ENCODE peak calls at places on chromosomes 11 and 22, in four cellular contexts. One of them, this sample, is unnamed.
A peak's percentile ranks its signal among the peaks of the same experiment; 100 is the strongest.

GRCh38 chr11:123313261-123313660 is 116.8 kb upstream of the GRAMD1B start:
- DNase-seq in pancreas: no peak
- DNase-seq in WTC11: no peak
- DNase-seq in endothelial cell of umbilical vein: no peak
- DNase-seq in this sample: no peak

GRCh38 chr11:12235945-12236743 is 125.8 kb downstream of the MICAL2 start:
- DNase-seq in pancreas: no peak
- DNase-seq in WTC11: no peak
- DNase-seq in endothelial cell of umbilical vein: peak; percentile 71
- DNase-seq in this sample: no peak

GRCh38 chr22:43926349-43926710 is 2.7 kb downstream of the PNPLA3 start:
- DNase-seq in pancreas: no peak
- DNase-seq in WTC11: no peak
- DNase-seq in endothelial cell of umbilical vein: no peak
- DNase-seq in this sample: no peak

GRCh38 chr11:67504950-67505561 is at the start of gene PITPNM1:
- DNase-seq in pancreas: peak; percentile 89
- DNase-seq in WTC11: peak; percentile 78
- DNase-seq in endothelial cell of umbilical vein: no peak
- DNase-seq in this sample: no peak

GRCh38 chr11:131893988-131894387 is 523.6 kb downstream of the NTM start:
- DNase-seq in pancreas: no peak
- DNase-seq in WTC11: no peak
- DNase-seq in endothelial cell of umbilical vein: no peak
- DNase-seq in this sample: no peak

GRCh38 chr11:117423046-117423575 is 95.5 kb downstream of the CEP164 start:
- DNase-seq in pancreas: no peak
- DNase-seq in WTC11: no peak
- DNase-seq in endothelial cell of umbilical vein: no peak
- DNase-seq in this sample: no peak

GRCh38 chr11:70650075-70650909 is 252.0 kb downstream of the CTTN start:
- DNase-seq in pancreas: peak; percentile 70
- DNase-seq in WTC11: peak; percentile 85
- DNase-seq in endothelial cell of umbilical vein: peak; percentile 30
- DNase-seq in this sample: peak; percentile 31

GRCh38 chr22:20728523-20729190 is 45.3 kb upstream of the SERPIND1 start:
- DNase-seq in pancreas: peak; percentile 25
- DNase-seq in WTC11: no peak
- DNase-seq in endothelial cell of umbilical vein: no peak
- DNase-seq in this sample: no peak

GRCh38 chr11:119805663-119806062 is 76.7 kb upstream of the NECTIN1 start:
- DNase-seq in pancreas: no peak
- DNase-seq in WTC11: no peak
- DNase-seq in endothelial cell of umbilical vein: no peak
- DNase-seq in this sample: no peak

GRCh38 chr22:39457546-39458442 is 982 bp downstream of the MGAT3 start:
- DNase-seq in pancreas: no peak
- DNase-seq in WTC11: no peak
- DNase-seq in endothelial cell of umbilical vein: no peak
- DNase-seq in this sample: no peak

GRCh38 chr11:69926376-69927050 is 107.3 kb upstream of the FGF3 start:
- DNase-seq in pancreas: no peak
- DNase-seq in WTC11: peak; percentile 9
- DNase-seq in endothelial cell of umbilical vein: no peak
- DNase-seq in this sample: no peak

GRCh38 chr22:38257170-38257569 is 15.6 kb downstream of the TMEM184B start:
- DNase-seq in pancreas: no peak
- DNase-seq in WTC11: no peak
- DNase-seq in endothelial cell of umbilical vein: peak; percentile 72
- DNase-seq in this sample: no peak

GRCh38 chr22:27241430-27242110 is 560.0 kb downstream of the MN1 start:
- DNase-seq in pancreas: peak; percentile 97
- DNase-seq in WTC11: no peak
- DNase-seq in endothelial cell of umbilical vein: peak; percentile 83
- DNase-seq in this sample: no peak

GRCh38 chr22:27099896-27100295 is 442.5 kb downstream of the MIAT start:
- DNase-seq in pancreas: no peak
- DNase-seq in WTC11: peak; percentile 20
- DNase-seq in endothelial cell of umbilical vein: no peak
- DNase-seq in this sample: no peak

GRCh38 chr22:42930810-42931420 is 73.8 kb upstream of the ARFGAP3 start:
- DNase-seq in pancreas: no peak
- DNase-seq in WTC11: no peak
- DNase-seq in endothelial cell of umbilical vein: no peak
- DNase-seq in this sample: no peak

GRCh38 chr11:20226936-20227335 is 66.7 kb upstream of the DBX1 start:
- DNase-seq in pancreas: no peak
- DNase-seq in WTC11: no peak
- DNase-seq in endothelial cell of umbilical vein: no peak
- DNase-seq in this sample: no peak

GRCh38 chr11:73178681-73179080 is 36.6 kb upstream of the FCHSD2 start:
- DNase-seq in pancreas: no peak
- DNase-seq in WTC11: no peak
- DNase-seq in endothelial cell of umbilical vein: no peak
- DNase-seq in this sample: no peak

GRCh38 chr11:111417766-111418435 is 38.8 kb upstream of the POU2AF1 start:
- DNase-seq in pancreas: no peak
- DNase-seq in WTC11: no peak
- DNase-seq in endothelial cell of umbilical vein: peak; percentile 33
- DNase-seq in this sample: no peak

GRCh38 chr22:37896939-37897338 is 9.2 kb upstream of the MICALL1 start:
- DNase-seq in pancreas: no peak
- DNase-seq in WTC11: no peak
- DNase-seq in endothelial cell of umbilical vein: no peak
- DNase-seq in this sample: no peak

GRCh38 chr11:130431337-130431773 is 2.9 kb upstream of the ADAMTS8 start:
- DNase-seq in pancreas: peak; percentile 81
- DNase-seq in WTC11: peak; percentile 97
- DNase-seq in endothelial cell of umbilical vein: peak; percentile 70
- DNase-seq in this sample: peak; percentile 92

GRCh38 chr22:20290045-20290392 is 21.9 kb upstream of the RTN4R start:
- DNase-seq in pancreas: peak; percentile 47
- DNase-seq in WTC11: no peak
- DNase-seq in endothelial cell of umbilical vein: no peak
- DNase-seq in this sample: no peak

DNA sequence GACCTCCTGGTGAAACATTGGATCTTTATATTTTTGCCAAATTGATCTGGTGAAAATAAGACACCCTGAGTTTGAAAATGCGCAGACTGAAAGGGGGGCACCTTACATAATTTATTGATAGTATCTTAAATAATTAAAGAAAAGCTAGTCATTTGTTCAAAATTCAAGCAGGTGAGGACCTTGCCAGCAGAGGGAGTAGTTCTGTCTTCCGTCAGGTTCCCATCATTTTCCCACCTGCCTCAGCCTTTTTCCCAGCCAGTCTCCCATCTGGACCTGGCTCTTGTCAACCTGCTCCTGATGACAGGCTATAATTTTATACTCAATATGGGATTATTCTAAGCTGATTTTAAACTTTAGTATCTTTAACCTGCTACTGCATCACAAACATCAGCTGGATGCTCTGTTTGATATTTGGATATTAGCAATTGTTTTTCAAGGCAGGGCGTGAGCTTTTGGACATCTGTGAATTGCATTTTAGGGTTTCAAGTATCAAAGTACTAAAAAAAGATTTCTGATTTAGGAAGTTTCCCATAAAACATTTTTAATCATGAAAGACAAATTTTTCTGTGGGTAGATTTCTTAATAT is 132.0 kb downstream of the ELP4 start:
- DNase-seq in pancreas: no peak
- DNase-seq in WTC11: peak; percentile 65
- DNase-seq in endothelial cell of umbilical vein: peak; percentile 41
- DNase-seq in this sample: no peak
- TF ChIP-seq CTCF in pancreas: no peak
- TF ChIP-seq CTCF in WTC11: peak; percentile 59
- TF ChIP-seq CTCF in endothelial cell of umbilical vein: peak; percentile 59
- TF ChIP-seq CTCF in this sample: no peak

GRCh38 chr11:38723361-38723760 is 2125.3 kb upstream of the RAG2 start:
- DNase-seq in pancreas: no peak
- DNase-seq in WTC11: no peak
- DNase-seq in endothelial cell of umbilical vein: no peak
- DNase-seq in this sample: no peak
- TF ChIP-seq CTCF in pancreas: no peak
- TF ChIP-seq CTCF in WTC11: no peak
- TF ChIP-seq CTCF in endothelial cell of umbilical vein: no peak
- TF ChIP-seq CTCF in this sample: no peak

GRCh38 chr11:65711785-65712632 is at the start of gene KAT5:
- DNase-seq in pancreas: peak; percentile 99
- DNase-seq in WTC11: peak; percentile 99
- DNase-seq in endothelial cell of umbilical vein: peak; percentile 98
- DNase-seq in this sample: peak; percentile 99
- TF ChIP-seq CTCF in pancreas: peak; percentile 96
- TF ChIP-seq CTCF in WTC11: peak; percentile 86
- TF ChIP-seq CTCF in endothelial cell of umbilical vein: peak; percentile 93
- TF ChIP-seq CTCF in this sample: peak; percentile 92

DNA sequence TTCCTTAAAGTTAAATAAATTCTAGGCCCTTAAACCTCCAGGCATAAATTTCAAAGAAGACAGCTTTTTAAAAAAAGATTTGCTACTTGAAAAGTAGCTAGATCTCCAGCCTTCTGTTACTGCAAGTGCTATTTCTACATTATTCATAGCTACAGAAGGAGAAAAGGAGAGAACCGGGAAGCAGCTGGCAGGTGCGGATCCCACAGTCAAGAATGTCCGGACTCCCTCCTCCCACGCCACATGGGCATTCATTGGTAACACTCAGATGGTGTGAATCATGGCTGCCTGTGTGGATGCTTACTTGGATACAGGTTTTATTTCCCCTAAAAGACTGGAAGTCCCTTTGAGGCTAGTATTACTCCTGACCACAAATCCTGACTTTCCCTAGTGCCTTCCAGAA is 39.5 kb upstream of the YPEL1 start:
- DNase-seq in pancreas: no peak
- DNase-seq in WTC11: no peak
- DNase-seq in endothelial cell of umbilical vein: no peak
- DNase-seq in this sample: no peak
- TF ChIP-seq CTCF in pancreas: no peak
- TF ChIP-seq CTCF in WTC11: no peak
- TF ChIP-seq CTCF in endothelial cell of umbilical vein: no peak
- TF ChIP-seq CTCF in this sample: no peak

GRCh38 chr11:44457862-44458261 is 107.6 kb upstream of the CD82 start:
- DNase-seq in pancreas: no peak
- DNase-seq in WTC11: no peak
- DNase-seq in endothelial cell of umbilical vein: no peak
- DNase-seq in this sample: no peak

GRCh38 chr11:44453213-44453612 is 112.2 kb upstream of the CD82 start:
- DNase-seq in pancreas: no peak
- DNase-seq in WTC11: no peak
- DNase-seq in endothelial cell of umbilical vein: no peak
- DNase-seq in this sample: no peak

GRCh38 chr11:44453871-44454270 is 111.6 kb upstream of the CD82 start:
- DNase-seq in pancreas: no peak
- DNase-seq in WTC11: no peak
- DNase-seq in endothelial cell of umbilical vein: no peak
- DNase-seq in this sample: no peak

GRCh38 chr11:44454686-44455085 is 110.8 kb upstream of the CD82 start:
- DNase-seq in pancreas: no peak
- DNase-seq in WTC11: no peak
- DNase-seq in endothelial cell of umbilical vein: no peak
- DNase-seq in this sample: no peak

GRCh38 chr11:44456544-44457270 is 108.8 kb upstream of the CD82 start:
- DNase-seq in pancreas: no peak
- DNase-seq in WTC11: peak; percentile 46
- DNase-seq in endothelial cell of umbilical vein: no peak
- DNase-seq in this sample: no peak
- TF ChIP-seq CTCF in pancreas: no peak
- TF ChIP-seq CTCF in WTC11: peak; percentile 20
- TF ChIP-seq CTCF in endothelial cell of umbilical vein: peak; percentile 28
- TF ChIP-seq CTCF in this sample: no peak

GRCh38 chr11:83306385-83307080 is 20.4 kb upstream of the CCDC90B start:
- DNase-seq in pancreas: no peak
- DNase-seq in WTC11: no peak
- DNase-seq in endothelial cell of umbilical vein: no peak
- DNase-seq in this sample: no peak

DNA sequence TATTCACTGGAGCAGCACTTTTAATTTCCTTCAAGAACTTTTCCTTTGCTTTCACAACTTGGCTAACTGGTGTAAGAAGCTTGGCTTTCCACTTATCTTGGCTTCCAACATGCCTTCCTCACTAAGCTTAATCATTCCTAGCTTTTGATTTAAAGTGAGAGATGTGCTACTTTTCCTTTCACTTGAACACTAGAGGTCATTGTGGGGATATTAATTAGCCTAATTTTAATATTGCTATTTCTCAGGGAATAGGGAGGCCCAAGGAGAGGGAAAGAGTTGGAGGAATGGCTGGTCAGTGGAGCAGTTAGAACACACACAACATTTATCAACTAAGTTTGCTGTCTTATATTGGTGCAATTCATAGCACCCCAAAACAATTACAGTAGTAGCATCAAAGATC is 24.6 kb upstream of the CCDC90B start:
- DNase-seq in pancreas: no peak
- DNase-seq in WTC11: no peak
- DNase-seq in endothelial cell of umbilical vein: no peak
- DNase-seq in this sample: no peak
- TF ChIP-seq CTCF in pancreas: no peak
- TF ChIP-seq CTCF in WTC11: no peak
- TF ChIP-seq CTCF in endothelial cell of umbilical vein: no peak
- TF ChIP-seq CTCF in this sample: no peak

GRCh38 chr22:18999416-18999815 is 63.3 kb upstream of the PRODH start:
- DNase-seq in pancreas: no peak
- DNase-seq in WTC11: no peak
- DNase-seq in endothelial cell of umbilical vein: no peak
- DNase-seq in this sample: no peak
- TF ChIP-seq CTCF in pancreas: no peak
- TF ChIP-seq CTCF in WTC11: no peak
- TF ChIP-seq CTCF in endothelial cell of umbilical vein: no peak
- TF ChIP-seq CTCF in this sample: no peak